ENCODE peak calls at places on chromosomes 5 and 9, in four cellular contexts. B is SK-N-SH, M is cardiac fibroblast, I is sciatic nerve. R is an unnamed sample.

GRCh38 chr5:85278193-85278592 is 893.5 kb upstream of the EDIL3 start:
- DNase-seq in B (no peak), M (peak), I (no peak), R (no peak)

GRCh38 chr9:116193636-116194035 is 40.0 kb downstream of the PAPPA start:
- DNase-seq in B (no peak), M (peak), I (no peak), R (peak)

GRCh38 chr5:102958481-102959011 is 161.4 kb downstream of the GIN1 start:
- DNase-seq in B (no peak), M (peak), I (no peak), R (peak)

GRCh38 chr5:123033157-123033671 is 3.3 kb downstream of the PPIC start:
- DNase-seq in B (no peak), M (no peak), I (no peak), R (peak)

GRCh38 chr9:112846528-112847488 is 43.9 kb downstream of the SLC46A2 start:
- DNase-seq in B (no peak), M (no peak), I (no peak), R (peak)

GRCh38 chr9:135704366-135704947 is 2.5 kb downstream of the KCNT1 start:
- DNase-seq in B (peak), M (no peak), I (no peak), R (no peak)

GRCh38 chr5:124736111-124736813 is 10.2 kb downstream of the ZNF608 start:
- DNase-seq in B (no peak), M (peak), I (no peak), R (peak)

GRCh38 chr9:117782931-117783788 is 79.0 kb downstream of the TLR4 start:
- DNase-seq in B (peak), M (peak), I (peak), R (no peak)

GRCh38 chr5:75510836-75511434 is 494 bp downstream of the CERT1 start:
- DNase-seq in B (peak), M (no peak), I (peak), R (no peak)

GRCh38 chr5:170293273-170293672 is 4.3 kb downstream of the LCP2 start:
- DNase-seq in B (no peak), M (no peak), I (no peak), R (no peak)

GRCh38 chr5:65482280-65482726 is 583 bp upstream of the ADAMTS6 start:
- DNase-seq in B (peak), M (peak), I (no peak), R (no peak)

GRCh38 chr5:91500758-91501157 is 117.6 kb upstream of the ARRDC3 start:
- DNase-seq in B (no peak), M (no peak), I (no peak), R (no peak)